ENCODE peak calls at places on chromosomes 11 and 22, in nine cellular contexts. Z, O, P, V, S, H, K, I and Y are unnamed samples.

GRCh38 chr11:37322333-37323194 is 724.5 kb upstream of the RAG2 start:
- DNase-seq in S (no peak), P (no peak), I (no peak), K (no peak), V (no peak), O (no peak), Z (no peak), H (no peak), Y (no peak)

GRCh38 chr11:313787-314547 is at the start of gene IFITM1:
- DNase-seq in K (peak), O (peak), Z (peak), I (no peak), P (peak), S (no peak), H (peak), V (no peak), Y (peak)

GRCh38 chr11:115462004-115462541 is 42.1 kb downstream of the CADM1 start:
- DNase-seq in O (no peak), P (no peak), H (no peak), S (no peak), V (no peak), Z (no peak), I (no peak), K (peak), Y (no peak)

GRCh38 chr22:42544686-42545085 is 9.1 kb upstream of the SERHL2 start:
- DNase-seq in K (no peak), S (no peak), H (peak), O (peak), I (no peak), Z (no peak), V (no peak), P (no peak), Y (no peak)

GRCh38 chr11:109015283-109015682 is 350.4 kb downstream of the DDX10 start:
- DNase-seq in O (peak), Z (no peak), S (no peak), V (no peak), K (no peak), I (no peak), P (peak), H (no peak), Y (no peak)

GRCh38 chr11:71209656-71210055 is 42.7 kb downstream of the SHANK2 start:
- DNase-seq in S (no peak), Z (no peak), P (no peak), H (no peak), V (no peak), I (peak), K (no peak), O (no peak), Y (no peak)

GRCh38 chr22:46129390-46130041 is 20.8 kb upstream of the PPARA start:
- DNase-seq in Z (no peak), K (peak), V (no peak), P (no peak), I (no peak), H (no peak), O (no peak), S (no peak), Y (no peak)

GRCh38 chr22:31206896-31207687 is 5.0 kb upstream of the LIMK2 start:
- DNase-seq in S (peak), Z (no peak), K (peak), H (no peak), V (no peak), I (no peak), P (no peak), O (no peak), Y (peak)

GRCh38 chr11:19730373-19730772 is 17.7 kb downstream of the NAV2 start:
- DNase-seq in I (peak), H (peak), Z (no peak), P (peak), V (no peak), S (no peak), O (no peak), K (peak), Y (no peak)

GRCh38 chr22:47225080-47225930 is 462.9 kb downstream of the TBC1D22A start:
- DNase-seq in S (no peak), K (no peak), V (peak), I (no peak), Z (no peak), P (no peak), O (no peak), H (no peak), Y (no peak)

GRCh38 chr11:68146704-68147474 is 25.7 kb upstream of the CHKA start:
- DNase-seq in Z (no peak), S (no peak), K (peak), V (no peak), O (peak), P (peak), I (no peak), H (peak), Y (no peak)

GRCh38 chr11:116680349-116681125 is 92.2 kb downstream of the BUD13 start:
- DNase-seq in H (no peak), K (no peak), P (no peak), I (no peak), V (no peak), S (no peak), O (no peak), Z (no peak), Y (no peak)

GRCh38 chr22:42769238-42769573 is 48.5 kb upstream of the A4GALT start:
- DNase-seq in Z (no peak), I (no peak), K (no peak), S (no peak), P (no peak), O (no peak), H (no peak), V (no peak), Y (no peak)

GRCh38 chr11:116866774-116867455 is 29.5 kb upstream of the APOA1 start:
- DNase-seq in Z (no peak), O (no peak), P (peak), H (no peak), S (no peak), K (no peak), I (no peak), V (no peak), Y (no peak)

GRCh38 chr11:11985954-11986949 is 22.2 kb downstream of the DKK3 start:
- DNase-seq in S (no peak), V (no peak), I (no peak), K (no peak), P (no peak), H (no peak), O (no peak), Z (no peak), Y (no peak)

GRCh38 chr11:84214557-84214956 is 928.4 kb upstream of the CCDC90B start:
- DNase-seq in P (no peak), S (no peak), I (no peak), K (no peak), O (no peak), H (no peak), Z (no peak), V (no peak), Y (no peak)

GRCh38 chr11:3616721-3617460 is 24.9 kb downstream of the ART5 start:
- DNase-seq in V (no peak), O (no peak), S (no peak), I (peak), K (no peak), Z (no peak), H (no peak), P (no peak), Y (no peak)

GRCh38 chr11:17267576-17267975 is 9.0 kb upstream of the NUCB2 start:
- DNase-seq in H (peak), I (no peak), S (no peak), K (no peak), O (peak), V (no peak), P (peak), Z (no peak), Y (peak)

GRCh38 chr11:100860318-100860896 is 173.3 kb downstream of the ARHGAP42 start:
- DNase-seq in Z (no peak), K (no peak), I (no peak), S (no peak), P (no peak), V (no peak), H (no peak), O (no peak), Y (no peak)

GRCh38 chr11:45646275-45646970 is 19.0 kb downstream of the CHST1 start:
- DNase-seq in O (peak), I (no peak), P (peak), Z (no peak), H (no peak), K (no peak), V (no peak), S (no peak), Y (peak)

GRCh38 chr11:117528061-117528780 is 200.6 kb downstream of the CEP164 start:
- DNase-seq in H (no peak), S (peak), K (no peak), Z (no peak), I (no peak), O (no peak), V (no peak), P (no peak), Y (no peak)

GRCh38 chr22:32820131-32820882 is 18.8 kb downstream of the TIMP3 start:
- DNase-seq in Z (no peak), H (no peak), K (no peak), P (no peak), S (no peak), O (no peak), I (peak), V (no peak), Y (no peak)

GRCh38 chr22:46140989-46141928 is 9.1 kb upstream of the PPARA start:
- DNase-seq in P (no peak), V (no peak), Z (no peak), K (no peak), H (no peak), I (no peak), S (no peak), O (no peak), Y (no peak)

GRCh38 chr22:30989473-30989872 is 20.4 kb downstream of the TUG1 start:
- DNase-seq in O (no peak), I (no peak), S (no peak), Z (no peak), K (no peak), H (no peak), P (no peak), V (no peak), Y (no peak)

DNA sequence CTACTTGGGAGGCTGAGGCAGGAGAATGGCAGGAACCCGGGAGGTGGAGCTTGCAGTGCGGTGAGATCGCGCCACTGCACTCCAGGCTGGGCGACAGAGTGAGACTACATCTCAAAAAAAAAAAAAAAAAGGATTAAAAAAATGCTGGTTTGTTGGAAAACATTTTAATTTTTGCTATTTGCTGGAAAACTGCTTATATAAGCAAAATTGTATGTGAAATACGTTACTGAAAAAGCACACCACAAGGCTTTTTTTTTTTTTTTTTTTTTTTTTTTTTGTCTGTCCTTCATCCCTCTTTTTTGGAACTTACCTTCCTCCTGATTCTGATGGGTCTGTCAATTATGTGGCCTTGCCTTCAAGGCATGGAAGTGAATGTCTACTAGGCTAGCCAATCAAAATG is 40.8 kb downstream of the DCDC1 start:
- DNase-seq in K (no peak), S (no peak), P (no peak), Z (no peak), O (no peak), V (no peak), I (no peak), H (no peak), Y (no peak)
- TF ChIP-seq CTCF in K (no peak), S (no peak), P (no peak), Z (no peak), O (no peak), V (no peak), I (no peak), H (no peak), Y (no peak)

DNA sequence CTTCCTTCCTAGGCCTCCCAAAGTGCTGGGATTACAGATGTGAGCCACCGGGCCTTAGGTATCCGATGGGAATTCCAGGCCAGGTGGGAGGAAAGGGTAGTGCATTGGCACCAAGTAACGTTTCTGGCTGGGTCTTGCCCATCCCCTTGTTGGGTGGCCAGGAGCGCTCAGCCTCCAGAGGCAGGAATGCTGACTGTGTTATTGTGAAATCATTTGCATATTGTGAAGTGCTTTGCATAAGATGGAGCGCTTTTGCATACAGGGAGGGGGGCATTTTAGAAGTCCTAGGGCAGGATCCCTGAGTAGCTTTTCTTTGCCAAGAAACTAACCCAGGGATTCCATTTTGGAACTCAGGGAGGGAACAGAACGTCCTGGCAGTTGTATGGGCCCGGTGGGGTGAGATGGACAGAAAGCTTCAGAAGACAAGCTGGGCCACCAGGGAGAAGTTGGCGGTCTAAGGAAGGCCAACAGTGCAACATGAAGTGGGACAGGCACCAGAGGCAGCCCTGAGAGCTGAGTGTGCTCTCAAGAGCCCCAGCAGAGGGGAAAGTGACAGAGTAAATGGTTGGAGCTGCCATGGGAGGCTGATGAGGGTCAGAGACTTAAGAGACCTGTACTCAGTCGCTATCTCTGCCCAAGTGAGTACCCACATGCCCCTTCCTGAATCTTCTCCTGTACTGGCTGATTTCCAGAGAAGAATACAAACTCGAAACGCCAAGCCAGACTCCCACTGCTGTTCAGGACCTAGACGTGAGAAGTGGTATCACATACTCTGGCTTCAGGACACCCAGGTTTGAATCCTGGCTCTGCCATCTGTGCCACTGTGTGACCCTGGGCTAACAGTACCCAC is 1.3 kb upstream of the SLC39A13 start:
- DNase-seq in H (peak), Z (no peak), K (no peak), V (no peak), P (peak), S (peak), O (no peak), I (no peak), Y (no peak)
- TF ChIP-seq CTCF in H (no peak), Z (no peak), K (no peak), V (no peak), P (peak), S (no peak), O (no peak), I (no peak), Y (no peak)

DNA sequence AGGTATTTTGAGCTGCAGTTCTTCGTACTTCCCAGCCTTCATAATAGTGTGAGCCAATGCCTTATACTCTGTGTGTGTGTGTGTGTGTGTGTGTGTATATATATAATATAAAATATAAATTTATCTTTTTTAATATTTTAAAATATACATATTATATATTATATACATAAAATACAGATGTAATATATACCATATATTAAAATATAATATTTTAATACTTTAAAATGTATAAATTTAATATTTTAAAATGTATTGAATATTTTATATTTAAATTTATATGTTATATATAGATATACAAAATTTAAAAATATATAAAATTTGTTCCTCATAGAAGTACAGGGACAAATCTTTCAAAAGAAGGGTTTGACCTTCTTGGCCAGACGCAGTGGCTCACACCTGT is 53.7 kb upstream of the CARD18 start:
- DNase-seq in I (no peak), H (no peak), O (no peak), Z (no peak), S (no peak), K (no peak), P (no peak), V (no peak), Y (no peak)
- TF ChIP-seq CTCF in I (no peak), H (no peak), O (no peak), Z (no peak), S (no peak), K (no peak), P (no peak), V (no peak), Y (no peak)

GRCh38 chr11:125075242-125075625 is 12.1 kb downstream of the SLC37A2 start:
- DNase-seq in K (no peak), Z (no peak), H (no peak), I (no peak), V (peak), S (no peak), O (no peak), P (no peak), Y (no peak)

GRCh38 chr11:125078016-125078415 is 14.9 kb downstream of the SLC37A2 start:
- DNase-seq in O (no peak), I (no peak), H (no peak), K (no peak), P (no peak), S (no peak), Z (no peak), V (peak), Y (no peak)

GRCh38 chr11:125075900-125076317 is 12.8 kb downstream of the SLC37A2 start:
- DNase-seq in O (no peak), I (no peak), K (no peak), S (no peak), H (no peak), P (no peak), Z (no peak), V (peak), Y (no peak)

GRCh38 chr11:125074511-125075241 is 11.6 kb downstream of the SLC37A2 start:
- DNase-seq in V (peak), O (no peak), H (peak), I (no peak), K (no peak), S (no peak), P (no peak), Z (no peak), Y (no peak)

DNA sequence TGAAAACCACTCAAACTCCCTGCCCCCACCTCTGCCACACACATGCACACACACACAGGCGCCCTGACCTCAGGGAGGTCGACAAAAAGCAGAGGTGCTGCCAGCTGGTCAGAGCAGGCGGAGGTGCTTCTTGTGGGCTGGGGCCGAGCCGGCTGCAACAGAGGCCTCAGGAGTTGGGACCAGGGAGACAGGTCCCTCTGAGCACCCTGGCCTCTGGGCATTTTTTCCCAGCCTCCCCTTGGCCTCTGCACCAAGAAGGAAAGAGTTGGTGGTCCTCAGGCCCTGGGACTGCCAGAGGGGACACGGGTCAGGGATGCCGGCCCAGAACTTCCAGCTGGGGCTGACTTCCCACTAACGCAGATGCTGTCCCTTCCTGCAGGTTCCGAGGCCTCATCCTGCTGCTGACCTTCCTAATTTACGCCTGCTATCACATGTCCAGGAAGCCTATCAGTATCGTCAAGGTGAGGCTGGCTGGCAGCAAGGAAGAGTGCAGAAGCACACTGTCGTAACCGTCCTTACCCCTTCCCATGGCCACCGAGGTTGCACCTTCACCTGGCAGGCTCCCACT is 13.4 kb downstream of the SLC37A2 start:
- DNase-seq in K (no peak), S (no peak), Z (no peak), I (no peak), V (no peak), H (no peak), O (no peak), P (no peak), Y (no peak)
- TF ChIP-seq CTCF in K (no peak), S (no peak), Z (no peak), I (no peak), V (no peak), H (no peak), O (no peak), P (no peak), Y (no peak)

GRCh38 chr22:38419864-38420172 is 35.2 kb downstream of the KCNJ4 start:
- DNase-seq in P (no peak), I (no peak), S (no peak), V (no peak), O (no peak), H (no peak), K (no peak), Z (no peak), Y (no peak)

GRCh38 chr22:38424525-38425080 is 30.4 kb downstream of the KCNJ4 start:
- DNase-seq in K (no peak), O (no peak), H (no peak), V (no peak), S (no peak), Z (no peak), I (no peak), P (no peak), Y (no peak)

GRCh38 chr22:38420734-38421133 is 34.3 kb downstream of the KCNJ4 start:
- DNase-seq in P (no peak), Z (no peak), I (no peak), S (no peak), K (no peak), O (no peak), H (no peak), V (no peak), Y (no peak)

GRCh38 chr22:38423512-38424503 is 31.2 kb downstream of the KCNJ4 start:
- DNase-seq in I (no peak), S (no peak), H (peak), Z (no peak), V (no peak), K (no peak), P (no peak), O (no peak), Y (no peak)

DNA sequence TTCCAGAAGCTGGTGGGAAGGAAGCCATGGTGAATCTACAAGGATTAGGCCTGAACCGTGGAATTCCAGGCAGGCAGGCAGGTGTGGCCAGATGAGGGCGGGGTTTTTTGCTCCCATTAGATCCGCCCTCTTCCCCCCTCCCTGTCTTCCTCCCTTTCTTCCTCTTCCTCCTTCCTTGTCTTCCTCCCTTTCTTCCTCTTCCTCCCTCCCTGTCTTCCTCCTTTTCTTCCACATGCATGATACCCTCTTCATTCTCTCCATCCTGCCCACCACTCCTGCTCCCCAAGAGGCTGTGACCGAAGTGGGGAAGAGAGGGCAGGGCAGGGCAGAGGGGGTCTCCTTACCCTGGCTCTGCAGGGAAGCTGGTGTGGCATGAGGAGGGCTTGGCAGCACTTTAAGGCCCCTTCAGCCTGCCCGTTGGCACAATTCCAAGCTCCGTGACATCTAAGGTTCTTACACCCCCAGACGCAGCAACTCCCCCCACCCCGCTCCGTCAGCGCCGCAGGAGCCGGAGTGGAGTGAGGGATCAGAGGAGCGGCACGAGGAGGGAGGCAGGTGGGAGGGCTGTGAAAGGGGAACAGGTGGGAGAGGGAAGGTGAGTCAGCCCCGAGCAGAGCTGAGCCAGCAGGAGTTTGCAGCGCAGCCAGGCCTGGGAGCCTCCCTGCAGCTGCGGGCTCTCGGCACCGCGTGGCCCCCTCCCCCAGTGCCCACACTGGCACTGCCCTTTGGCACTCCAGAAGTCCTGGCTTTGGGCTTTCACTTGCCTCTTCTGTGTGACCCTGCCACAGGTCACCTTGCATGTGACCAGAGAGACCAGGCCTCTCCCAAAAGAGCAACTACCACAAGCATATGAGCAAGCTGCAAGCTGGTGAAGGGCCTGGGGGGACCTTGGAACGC is 32.1 kb downstream of the KCNJ4 start:
- DNase-seq in V (no peak), S (no peak), H (no peak), I (no peak), K (no peak), O (no peak), Z (no peak), P (no peak), Y (no peak)
- TF ChIP-seq CTCF in V (no peak), S (no peak), H (no peak), I (no peak), K (no peak), O (no peak), Z (no peak), P (no peak), Y (no peak)